ENCODE peak calls at places on chromosome 7, in eight cellular contexts. One of them, this sample, is unnamed.

GRCh38 chr7:137992738-137993394 is 9.0 kb downstream of the CREB3L2 start:
- DNase-seq in head of caudate nucleus: no peak
- DNase-seq in mucosa of descending colon: no peak
- DNase-seq in NCI-H2081: no peak
- DNase-seq in kidney epithelial cell: no peak
- DNase-seq in AML-193: peak
- DNase-seq in activated CD8-positive, alpha-beta memory T cell treated with anti-CD3 and anti-CD28 coated beads, Interleukin-2, amount 50 U/mL, for 48 hours: no peak
- DNase-seq in BJ: peak
- DNase-seq in this sample: no peak

GRCh38 chr7:68433462-68433861 is 1164.8 kb upstream of the AUTS2 start:
- DNase-seq in head of caudate nucleus: no peak
- DNase-seq in mucosa of descending colon: no peak
- DNase-seq in NCI-H2081: no peak
- DNase-seq in kidney epithelial cell: no peak
- DNase-seq in AML-193: no peak
- DNase-seq in activated CD8-positive, alpha-beta memory T cell treated with anti-CD3 and anti-CD28 coated beads, Interleukin-2, amount 50 U/mL, for 48 hours: no peak
- DNase-seq in BJ: no peak
- DNase-seq in this sample: no peak

GRCh38 chr7:138161600-138162081 is 85.4 kb downstream of the AKR1D1 start:
- DNase-seq in head of caudate nucleus: peak
- DNase-seq in mucosa of descending colon: peak
- DNase-seq in NCI-H2081: peak
- DNase-seq in kidney epithelial cell: peak
- DNase-seq in AML-193: peak
- DNase-seq in activated CD8-positive, alpha-beta memory T cell treated with anti-CD3 and anti-CD28 coated beads, Interleukin-2, amount 50 U/mL, for 48 hours: peak
- DNase-seq in BJ: peak
- DNase-seq in this sample: peak

GRCh38 chr7:2034291-2035201 is 198.2 kb downstream of the MAD1L1 start:
- DNase-seq in head of caudate nucleus: no peak
- DNase-seq in mucosa of descending colon: peak
- DNase-seq in NCI-H2081: no peak
- DNase-seq in kidney epithelial cell: no peak
- DNase-seq in AML-193: no peak
- DNase-seq in activated CD8-positive, alpha-beta memory T cell treated with anti-CD3 and anti-CD28 coated beads, Interleukin-2, amount 50 U/mL, for 48 hours: no peak
- DNase-seq in BJ: no peak
- DNase-seq in this sample: no peak

GRCh38 chr7:111561909-111562732 is at the start of gene IMMP2L:
- DNase-seq in head of caudate nucleus: peak
- DNase-seq in mucosa of descending colon: peak
- DNase-seq in NCI-H2081: peak
- DNase-seq in kidney epithelial cell: peak
- DNase-seq in AML-193: peak
- DNase-seq in activated CD8-positive, alpha-beta memory T cell treated with anti-CD3 and anti-CD28 coated beads, Interleukin-2, amount 50 U/mL, for 48 hours: peak
- DNase-seq in BJ: no peak
- DNase-seq in this sample: peak

GRCh38 chr7:64959072-64959747 is 31.6 kb downstream of the ZNF117 start:
- DNase-seq in head of caudate nucleus: no peak
- DNase-seq in mucosa of descending colon: no peak
- DNase-seq in NCI-H2081: peak
- DNase-seq in kidney epithelial cell: no peak
- DNase-seq in AML-193: no peak
- DNase-seq in activated CD8-positive, alpha-beta memory T cell treated with anti-CD3 and anti-CD28 coated beads, Interleukin-2, amount 50 U/mL, for 48 hours: no peak
- DNase-seq in BJ: no peak
- DNase-seq in this sample: no peak

GRCh38 chr7:112743811-112744210 is 46.4 kb downstream of the TMEM168 start:
- DNase-seq in head of caudate nucleus: no peak
- DNase-seq in mucosa of descending colon: no peak
- DNase-seq in NCI-H2081: no peak
- DNase-seq in kidney epithelial cell: no peak
- DNase-seq in AML-193: no peak
- DNase-seq in activated CD8-positive, alpha-beta memory T cell treated with anti-CD3 and anti-CD28 coated beads, Interleukin-2, amount 50 U/mL, for 48 hours: no peak
- DNase-seq in BJ: no peak
- DNase-seq in this sample: no peak

GRCh38 chr7:131620673-131621609 is 64.5 kb upstream of the PODXL start:
- DNase-seq in head of caudate nucleus: no peak
- DNase-seq in mucosa of descending colon: no peak
- DNase-seq in NCI-H2081: no peak
- DNase-seq in kidney epithelial cell: peak
- DNase-seq in AML-193: no peak
- DNase-seq in activated CD8-positive, alpha-beta memory T cell treated with anti-CD3 and anti-CD28 coated beads, Interleukin-2, amount 50 U/mL, for 48 hours: no peak
- DNase-seq in BJ: no peak
- DNase-seq in this sample: no peak

GRCh38 chr7:19333706-19334105 is 188.5 kb upstream of the FERD3L start:
- DNase-seq in head of caudate nucleus: peak
- DNase-seq in mucosa of descending colon: no peak
- DNase-seq in NCI-H2081: no peak
- DNase-seq in kidney epithelial cell: no peak
- DNase-seq in AML-193: no peak
- DNase-seq in activated CD8-positive, alpha-beta memory T cell treated with anti-CD3 and anti-CD28 coated beads, Interleukin-2, amount 50 U/mL, for 48 hours: no peak
- DNase-seq in BJ: no peak
- DNase-seq in this sample: no peak

GRCh38 chr7:24587853-24588252 is 14.6 kb downstream of the PALS2 start:
- DNase-seq in head of caudate nucleus: no peak
- DNase-seq in mucosa of descending colon: no peak
- DNase-seq in NCI-H2081: no peak
- DNase-seq in kidney epithelial cell: no peak
- DNase-seq in AML-193: no peak
- DNase-seq in activated CD8-positive, alpha-beta memory T cell treated with anti-CD3 and anti-CD28 coated beads, Interleukin-2, amount 50 U/mL, for 48 hours: no peak
- DNase-seq in BJ: no peak
- DNase-seq in this sample: no peak

GRCh38 chr7:1210321-1210978 is 22.2 kb upstream of the UNCX start:
- DNase-seq in head of caudate nucleus: no peak
- DNase-seq in mucosa of descending colon: no peak
- DNase-seq in NCI-H2081: no peak
- DNase-seq in kidney epithelial cell: no peak
- DNase-seq in AML-193: no peak
- DNase-seq in activated CD8-positive, alpha-beta memory T cell treated with anti-CD3 and anti-CD28 coated beads, Interleukin-2, amount 50 U/mL, for 48 hours: no peak
- DNase-seq in BJ: no peak
- DNase-seq in this sample: no peak

GRCh38 chr7:80493121-80493849 is 18.6 kb downstream of the GNAT3 start:
- DNase-seq in head of caudate nucleus: no peak
- DNase-seq in mucosa of descending colon: no peak
- DNase-seq in NCI-H2081: no peak
- DNase-seq in kidney epithelial cell: no peak
- DNase-seq in AML-193: no peak
- DNase-seq in activated CD8-positive, alpha-beta memory T cell treated with anti-CD3 and anti-CD28 coated beads, Interleukin-2, amount 50 U/mL, for 48 hours: no peak
- DNase-seq in BJ: no peak
- DNase-seq in this sample: no peak

GRCh38 chr7:157522954-157523353 is 186.2 kb downstream of the DNAJB6 start:
- DNase-seq in head of caudate nucleus: no peak
- DNase-seq in mucosa of descending colon: no peak
- DNase-seq in NCI-H2081: no peak
- DNase-seq in kidney epithelial cell: no peak
- DNase-seq in AML-193: no peak
- DNase-seq in activated CD8-positive, alpha-beta memory T cell treated with anti-CD3 and anti-CD28 coated beads, Interleukin-2, amount 50 U/mL, for 48 hours: peak
- DNase-seq in BJ: no peak
- DNase-seq in this sample: no peak

GRCh38 chr7:129688503-129689222 is 77.1 kb downstream of the NRF1 start:
- DNase-seq in head of caudate nucleus: no peak
- DNase-seq in mucosa of descending colon: no peak
- DNase-seq in NCI-H2081: no peak
- DNase-seq in kidney epithelial cell: no peak
- DNase-seq in AML-193: no peak
- DNase-seq in activated CD8-positive, alpha-beta memory T cell treated with anti-CD3 and anti-CD28 coated beads, Interleukin-2, amount 50 U/mL, for 48 hours: no peak
- DNase-seq in BJ: no peak
- DNase-seq in this sample: no peak